ENCODE peak calls at places on chromosomes 5 and 9, in nine cellular contexts. Y is mesenteric fat pad; Z is left kidney; B is HT-29; H is activated naive CD4-positive, alpha-beta T cell treated with anti-CD3 and anti-CD28 coated beads for 36 hours; W is AG08396; J is G401; Q is K562; S is SJSA1. C is an unnamed sample.

GRCh38 chr9:83032065-83032625 is 30.8 kb downstream of the RASEF start:
- DNase-seq in Y (no peak), Z (no peak), B (no peak), H (no peak), W (no peak), J (no peak), Q (no peak), S (no peak), C (no peak)

GRCh38 chr9:91898451-91899433 is 51.3 kb downstream of the ROR2 start:
- DNase-seq in Y (no peak), Z (peak), B (peak), H (no peak), W (no peak), J (no peak), Q (peak), S (no peak), C (peak)

GRCh38 chr5:2038337-2039179 is 155.8 kb upstream of the IRX4 start:
- DNase-seq in Y (no peak), Z (peak), B (no peak), H (peak), W (peak), J (peak), Q (peak), S (peak), C (peak)

GRCh38 chr9:127176631-127177030 is 54.2 kb upstream of the ANGPTL2 start:
- DNase-seq in Y (peak), Z (no peak), B (no peak), H (no peak), W (no peak), J (no peak), Q (no peak), S (no peak), C (peak)

GRCh38 chr5:132439521-132440206 is 50.9 kb downstream of the IRF1 start:
- DNase-seq in Y (no peak), Z (no peak), B (no peak), H (peak), W (peak), J (peak), Q (no peak), S (peak), C (no peak)

GRCh38 chr5:174204914-174205313 is 159.4 kb downstream of the NSG2 start:
- DNase-seq in Y (no peak), Z (peak), B (peak), H (no peak), W (no peak), J (peak), Q (no peak), S (no peak), C (peak)

GRCh38 chr9:100011062-100011681 is 87.6 kb downstream of the ERP44 start:
- DNase-seq in Y (no peak), Z (peak), B (peak), H (peak), W (peak), J (no peak), Q (peak), S (peak), C (peak)

GRCh38 chr5:142834504-142834903 is 64.3 kb downstream of the ARHGAP26 start:
- DNase-seq in Y (no peak), Z (no peak), B (peak), H (no peak), W (no peak), J (no peak), Q (no peak), S (no peak), C (peak)

GRCh38 chr9:131310833-131311554 is 21.5 kb downstream of the PLPP7 start:
- DNase-seq in Y (no peak), Z (no peak), B (no peak), H (peak), W (no peak), J (peak), Q (no peak), S (no peak), C (no peak)

GRCh38 chr5:175444060-175444904 is at the start of gene DRD1:
- DNase-seq in Y (no peak), Z (peak), B (no peak), H (peak), W (peak), J (no peak), Q (peak), S (peak), C (no peak)

GRCh38 chr5:139700711-139701693 is 52.9 kb downstream of the CXXC5 start:
- DNase-seq in Y (no peak), Z (peak), B (no peak), H (no peak), W (no peak), J (peak), Q (no peak), S (no peak), C (peak)

GRCh38 chr5:100542086-100542485 is 6.9 kb downstream of the FAM174A start:
- DNase-seq in Y (no peak), Z (no peak), B (no peak), H (no peak), W (no peak), J (no peak), Q (no peak), S (no peak), C (no peak)

GRCh38 chr9:98964201-98964600 is 20.5 kb downstream of the COL15A1 start:
- DNase-seq in Y (no peak), Z (peak), B (no peak), H (no peak), W (no peak), J (peak), Q (no peak), S (no peak), C (no peak)

GRCh38 chr5:87361031-87361443 is 51.7 kb downstream of the CCNH start:
- DNase-seq in Y (no peak), Z (no peak), B (no peak), H (no peak), W (no peak), J (no peak), Q (no peak), S (no peak), C (no peak)

GRCh38 chr9:93501406-93501805 is 48.0 kb upstream of the FAM120AOS start:
- DNase-seq in Y (no peak), Z (no peak), B (no peak), H (no peak), W (peak), J (no peak), Q (no peak), S (peak), C (no peak)

GRCh38 chr5:43664641-43665040 is 61.7 kb downstream of the NNT start:
- DNase-seq in Y (no peak), Z (no peak), B (no peak), H (no peak), W (no peak), J (no peak), Q (no peak), S (no peak), C (no peak)

GRCh38 chr9:119793272-119793671 is 424.0 kb upstream of the BRINP1 start:
- DNase-seq in Y (no peak), Z (no peak), B (no peak), H (no peak), W (no peak), J (no peak), Q (no peak), S (no peak), C (no peak)

GRCh38 chr9:6714176-6714575 is 43.6 kb upstream of the KDM4C start:
- DNase-seq in Y (no peak), Z (no peak), B (no peak), H (no peak), W (no peak), J (no peak), Q (no peak), S (no peak), C (no peak)

GRCh38 chr5:176133289-176133870 is 104.8 kb upstream of the SIMC1 start:
- DNase-seq in Y (no peak), Z (peak), B (no peak), H (peak), W (no peak), J (no peak), Q (no peak), S (no peak), C (no peak)

GRCh38 chr5:4095918-4096630 is 500.4 kb downstream of the IRX1 start:
- DNase-seq in Y (no peak), Z (peak), B (no peak), H (no peak), W (no peak), J (no peak), Q (no peak), S (no peak), C (no peak)

GRCh38 chr5:20606006-20606405 is 618.0 kb upstream of the CDH18 start:
- DNase-seq in Y (no peak), Z (no peak), B (no peak), H (no peak), W (no peak), J (no peak), Q (no peak), S (no peak), C (no peak)

GRCh38 chr9:115032300-115032699 is 85.7 kb downstream of the TNC start:
- DNase-seq in Y (no peak), Z (no peak), B (no peak), H (no peak), W (no peak), J (no peak), Q (no peak), S (no peak), C (no peak)

GRCh38 chr9:111661802-111662491 is 542 bp downstream of the GNG10 start:
- DNase-seq in Y (no peak), Z (peak), B (peak), H (peak), W (peak), J (peak), Q (peak), S (peak), C (peak)

GRCh38 chr5:1666812-1667588 is 132.6 kb downstream of the MRPL36 start:
- DNase-seq in Y (no peak), Z (peak), B (no peak), H (peak), W (peak), J (no peak), Q (peak), S (no peak), C (peak)

GRCh38 chr5:68379275-68380026 is 163.9 kb downstream of the PIK3R1 start:
- DNase-seq in Y (no peak), Z (peak), B (no peak), H (no peak), W (no peak), J (no peak), Q (no peak), S (no peak), C (no peak)

GRCh38 chr9:12822111-12822510 is 47.3 kb downstream of the LURAP1L start:
- DNase-seq in Y (no peak), Z (no peak), B (no peak), H (no peak), W (no peak), J (no peak), Q (no peak), S (no peak), C (no peak)

GRCh38 chr9:110797611-110798010 is 129.0 kb downstream of the MUSK start:
- DNase-seq in Y (no peak), Z (no peak), B (no peak), H (no peak), W (peak), J (no peak), Q (no peak), S (peak), C (no peak)

GRCh38 chr9:92147854-92148184 is 32.6 kb upstream of the SPTLC1 start:
- DNase-seq in Y (no peak), Z (no peak), B (no peak), H (no peak), W (no peak), J (no peak), Q (no peak), S (no peak), C (no peak)

GRCh38 chr9:16728128-16728505 is 142.4 kb downstream of the BNC2 start:
- DNase-seq in Y (no peak), Z (no peak), B (no peak), H (no peak), W (peak), J (no peak), Q (no peak), S (no peak), C (no peak)

GRCh38 chr9:127154390-127155191 is 32.2 kb upstream of the ANGPTL2 start:
- DNase-seq in Y (peak), Z (no peak), B (no peak), H (no peak), W (peak), J (peak), Q (no peak), S (no peak), C (no peak)

GRCh38 chr9:2925016-2925415 is 81.1 kb upstream of the PUM3 start:
- DNase-seq in Y (no peak), Z (no peak), B (no peak), H (no peak), W (no peak), J (no peak), Q (no peak), S (no peak), C (no peak)

GRCh38 chr5:10684303-10685086 is 76.5 kb downstream of the DAP start:
- DNase-seq in Y (no peak), Z (no peak), B (no peak), H (no peak), W (no peak), J (no peak), Q (no peak), S (no peak), C (no peak)

GRCh38 chr5:122126711-122127385 is 2.5 kb upstream of the ZNF474 start:
- DNase-seq in Y (no peak), Z (peak), B (no peak), H (no peak), W (no peak), J (no peak), Q (peak), S (peak), C (no peak)

GRCh38 chr5:158203256-158203655 is 344.3 kb upstream of the CLINT1 start:
- DNase-seq in Y (no peak), Z (no peak), B (no peak), H (no peak), W (no peak), J (peak), Q (no peak), S (no peak), C (no peak)

GRCh38 chr5:156715287-156715686 is 134.8 kb upstream of the PPP1R2B start:
- DNase-seq in Y (no peak), Z (no peak), B (no peak), H (no peak), W (no peak), J (no peak), Q (no peak), S (no peak), C (no peak)

GRCh38 chr9:74887041-74887980 is at the start of gene TRPM6:
- DNase-seq in Y (peak), Z (peak), B (peak), H (peak), W (peak), J (peak), Q (peak), S (peak), C (peak)

GRCh38 chr5:122458278-122458872 is 146.3 kb downstream of the SNCAIP start:
- DNase-seq in Y (no peak), Z (peak), B (peak), H (peak), W (peak), J (no peak), Q (peak), S (peak), C (peak)

GRCh38 chr9:110241491-110242321 is 14.6 kb downstream of the TXN start:
- DNase-seq in Y (no peak), Z (no peak), B (no peak), H (no peak), W (no peak), J (no peak), Q (no peak), S (no peak), C (no peak)

GRCh38 chr5:149428032-149428431 is 48.9 kb upstream of the IL17B start:
- DNase-seq in Y (no peak), Z (no peak), B (no peak), H (no peak), W (no peak), J (no peak), Q (no peak), S (no peak), C (no peak)

GRCh38 chr9:132006657-132007370 is 72.9 kb downstream of the MED27 start:
- DNase-seq in Y (no peak), Z (no peak), B (no peak), H (peak), W (no peak), J (no peak), Q (no peak), S (no peak), C (no peak)

C was measured in Caco-2.